ENCODE peak calls at places on chromosomes 2 and 18, in ten cellular contexts. T is mesenteric fat pad; R is T-helper 9 cell; G is naive thymus-derived CD4-positive, alpha-beta T cell; A is stimulated activated CD4-positive, alpha-beta T cell treated with anti-CD3 and anti-CD28 coated beads, Interleukin-12 subunit alpha, Interleukin-12 subunit beta, amount 100 ng/mL, for 48 hours; L is HS-27A; J is fibroblast of lung; F is Peyer's patch; C is CD8-positive, alpha-beta T cell; N is pons. E is an unnamed sample.

GRCh38 chr2:60641866-60642788 is 88.7 kb upstream of the BCL11A start:
- DNase-seq in R (peak; percentile 3), C (peak; percentile 31), N (peak; percentile 35), F (peak; percentile 58), L (no peak), J (peak; percentile 42), G (no peak), T (no peak), A (peak; percentile 5), E (no peak)

GRCh38 chr18:80196528-80197320 is 50.6 kb downstream of the PARD6G start:
- DNase-seq in T (no peak), N (no peak), L (no peak), J (peak; percentile 67), C (no peak), R (no peak), G (no peak), F (no peak), A (no peak), E (no peak)

GRCh38 chr18:43662657-43663056 is 385.4 kb upstream of the SYT4 start:
- DNase-seq in F (no peak), G (no peak), J (peak; percentile 93), N (no peak), R (no peak), A (no peak), C (no peak), L (peak; percentile 66), T (no peak), E (no peak)

GRCh38 chr2:127778447-127778846 is 32.5 kb downstream of the WDR33 start:
- DNase-seq in R (no peak), C (no peak), F (no peak), A (no peak), L (no peak), G (no peak), T (no peak), J (no peak), N (no peak), E (no peak)

GRCh38 chr18:25278415-25278814 is 73.6 kb downstream of the ZNF521 start:
- DNase-seq in T (no peak), G (no peak), C (no peak), J (peak; percentile 20), N (no peak), F (no peak), R (no peak), A (no peak), L (no peak), E (no peak)

GRCh38 chr18:32081881-32082280 is 9.8 kb upstream of the RNF138 start:
- DNase-seq in F (no peak), N (no peak), L (no peak), A (no peak), J (peak; percentile 74), C (no peak), G (no peak), R (no peak), T (no peak), E (no peak)

GRCh38 chr18:79871026-79871390 is 73.3 kb downstream of the KCNG2 start:
- DNase-seq in C (no peak), G (no peak), T (peak; percentile 88), A (no peak), F (peak; percentile 31), R (no peak), L (no peak), J (no peak), N (no peak), E (no peak)

GRCh38 chr2:84942964-84943421 is 28.0 kb upstream of the KCMF1 start:
- DNase-seq in G (no peak), L (no peak), T (no peak), J (peak; percentile 47), N (no peak), F (no peak), R (no peak), A (no peak), C (no peak), E (no peak)

GRCh38 chr2:231605607-231606091 is 13.0 kb downstream of the TEX44 start:
- DNase-seq in C (no peak), T (no peak), G (no peak), F (no peak), J (no peak), A (no peak), N (peak; percentile 65), R (no peak), L (no peak), E (peak; percentile 61)

GRCh38 chr2:102619414-102620319 is at the start of gene SLC9A2:
- DNase-seq in G (peak; percentile 32), J (peak; percentile 6), F (peak; percentile 55), A (peak; percentile 5), C (no peak), L (no peak), R (no peak), T (no peak), N (no peak), E (no peak)

GRCh38 chr18:80190311-80190710 is 57.0 kb downstream of the PARD6G start:
- DNase-seq in G (no peak), R (no peak), J (no peak), F (no peak), N (no peak), T (no peak), C (no peak), A (no peak), L (no peak), E (no peak)

GRCh38 chr2:138846216-138846821 is 66.1 kb upstream of the NXPH2 start:
- DNase-seq in T (no peak), G (no peak), N (no peak), J (peak; percentile 2), F (no peak), C (no peak), L (peak; percentile 33), R (no peak), A (no peak), E (no peak)

GRCh38 chr2:49938268-49938667 is 784.0 kb upstream of the FSHR start:
- DNase-seq in G (no peak), L (no peak), J (no peak), R (no peak), T (no peak), A (no peak), N (no peak), F (no peak), C (no peak), E (no peak)

GRCh38 chr2:204108301-204108700 is 171.7 kb downstream of the ICOS start:
- DNase-seq in F (no peak), J (peak; percentile 14), N (peak; percentile 35), G (peak; percentile 62), L (no peak), R (peak; percentile 26), C (peak; percentile 39), A (peak; percentile 47), T (no peak), E (no peak)

GRCh38 chr2:165743442-165743841 is 50.6 kb downstream of the GALNT3 start:
- DNase-seq in J (no peak), F (no peak), G (no peak), C (no peak), R (no peak), L (no peak), A (no peak), N (no peak), T (no peak), E (no peak)

GRCh38 chr2:157587576-157587975 is 41.1 kb downstream of the ACVR1C start:
- DNase-seq in J (peak; percentile 4), L (no peak), G (no peak), A (no peak), R (no peak), C (no peak), T (no peak), F (no peak), N (no peak), E (no peak)

GRCh38 chr2:240435457-240435954 is at the start of gene GPC1:
- DNase-seq in G (peak; percentile 72), R (peak; percentile 40), L (no peak), J (peak; percentile 75), N (peak; percentile 56), T (no peak), F (peak; percentile 77), A (peak; percentile 47), C (no peak), E (peak; percentile 82)

GRCh38 chr2:100000915-100001707 is 141.3 kb downstream of the AFF3 start:
- DNase-seq in C (no peak), R (no peak), J (no peak), G (no peak), N (no peak), T (no peak), F (no peak), L (no peak), A (no peak), E (no peak)

GRCh38 chr18:34352385-34353163 is 127.9 kb upstream of the NOL4 start:
- DNase-seq in R (no peak), F (no peak), C (no peak), L (no peak), A (no peak), T (no peak), G (no peak), N (peak; percentile 50), J (peak; percentile 4), E (no peak)

GRCh38 chr2:61275575-61276184 is 113.7 kb downstream of the C2orf74 start:
- DNase-seq in G (no peak), N (no peak), C (no peak), L (no peak), J (no peak), F (no peak), R (no peak), T (no peak), A (no peak), E (no peak)

GRCh38 chr18:6482198-6482977 is 67.7 kb upstream of the L3MBTL4 start:
- DNase-seq in N (peak; percentile 25), F (peak; percentile 68), J (peak; percentile 53), T (no peak), G (no peak), A (no peak), R (no peak), C (no peak), L (peak; percentile 8), E (peak; percentile 85)

GRCh38 chr2:60553496-60553991 is at the start of gene BCL11A:
- DNase-seq in C (no peak), A (no peak), R (no peak), J (peak; percentile 93), T (no peak), G (no peak), N (peak; percentile 50), F (peak; percentile 87), L (no peak), E (peak; percentile 71)

GRCh38 chr2:3345621-3346020 is 32.0 kb downstream of the EIPR1 start:
- DNase-seq in G (no peak), R (no peak), N (no peak), C (no peak), J (no peak), F (no peak), T (no peak), L (no peak), A (no peak), E (no peak)

GRCh38 chr2:6650311-6650710 is 215.4 kb downstream of the CMPK2 start:
- DNase-seq in A (no peak), N (peak; percentile 81), G (no peak), J (no peak), F (no peak), R (no peak), L (no peak), T (no peak), C (no peak), E (no peak)

GRCh38 chr2:232511336-232511863 is 8.8 kb upstream of the PRSS56 start:
- DNase-seq in A (no peak), T (no peak), C (no peak), N (no peak), R (no peak), F (no peak), G (no peak), J (no peak), L (no peak), E (no peak)

GRCh38 chr18:79680100-79680879 is 687 bp downstream of the CTDP1 start:
- DNase-seq in T (peak; percentile 86), J (peak; percentile 38), G (peak; percentile 43), L (no peak), R (peak; percentile 16), F (peak; percentile 58), A (no peak), N (no peak), C (peak; percentile 50), E (no peak)

GRCh38 chr18:10936211-10937053 is 212.9 kb downstream of the PIEZO2 start:
- DNase-seq in A (no peak), L (no peak), T (no peak), C (no peak), G (no peak), N (no peak), R (no peak), F (no peak), J (no peak), E (no peak)

E was measured in Right ventricle myocardium superior.